ENCODE peak calls at places on chromosomes 1 and 21, in seven cellular contexts. H, R, E, V, F, Y and N are unnamed samples.

GRCh38 chr21:44405948-44406872 is 49.1 kb upstream of the LRRC3 start:
- DNase-seq in H (peak), R (peak), E (no peak), V (no peak), F (peak), Y (no peak), N (peak)

GRCh38 chr1:203629509-203630082 is 3.0 kb downstream of the ATP2B4 start:
- DNase-seq in H (peak), R (no peak), E (peak), V (peak), F (peak), Y (peak), N (peak)

GRCh38 chr1:24878775-24879742 is 51.0 kb downstream of the RUNX3 start:
- DNase-seq in H (peak), R (peak), E (no peak), V (peak), F (no peak), Y (peak), N (no peak)

GRCh38 chr1:66436378-66437135 is 97.4 kb upstream of the SGIP1 start:
- DNase-seq in H (peak), R (peak), E (peak), V (no peak), F (no peak), Y (peak), N (peak)

GRCh38 chr1:240031414-240031813 is 60.3 kb upstream of the FMN2 start:
- DNase-seq in H (peak), R (peak), E (no peak), V (no peak), F (no peak), Y (peak), N (no peak)

GRCh38 chr1:218613105-218613504 is 268.0 kb downstream of the TGFB2 start:
- DNase-seq in H (no peak), R (no peak), E (no peak), V (no peak), F (no peak), Y (no peak), N (no peak)

GRCh38 chr21:44800971-44801467 is 601 bp downstream of the UBE2G2 start:
- DNase-seq in H (peak), R (no peak), E (peak), V (no peak), F (peak), Y (peak), N (no peak)

GRCh38 chr1:170032531-170033295 is 41.8 kb downstream of the KIFAP3 start:
- DNase-seq in H (peak), R (peak), E (no peak), V (no peak), F (no peak), Y (peak), N (no peak)

GRCh38 chr1:183030053-183030452 is 6.8 kb downstream of the LAMC1 start:
- DNase-seq in H (peak), R (no peak), E (no peak), V (no peak), F (no peak), Y (peak), N (no peak)

GRCh38 chr1:30696831-30697230 is 26.6 kb downstream of the MATN1 start:
- DNase-seq in H (no peak), R (no peak), E (no peak), V (no peak), F (no peak), Y (no peak), N (no peak)

GRCh38 chr1:230643887-230644286 is 1.6 kb downstream of the COG2 start:
- DNase-seq in H (peak), R (no peak), E (no peak), V (no peak), F (no peak), Y (peak), N (no peak)

DNA sequence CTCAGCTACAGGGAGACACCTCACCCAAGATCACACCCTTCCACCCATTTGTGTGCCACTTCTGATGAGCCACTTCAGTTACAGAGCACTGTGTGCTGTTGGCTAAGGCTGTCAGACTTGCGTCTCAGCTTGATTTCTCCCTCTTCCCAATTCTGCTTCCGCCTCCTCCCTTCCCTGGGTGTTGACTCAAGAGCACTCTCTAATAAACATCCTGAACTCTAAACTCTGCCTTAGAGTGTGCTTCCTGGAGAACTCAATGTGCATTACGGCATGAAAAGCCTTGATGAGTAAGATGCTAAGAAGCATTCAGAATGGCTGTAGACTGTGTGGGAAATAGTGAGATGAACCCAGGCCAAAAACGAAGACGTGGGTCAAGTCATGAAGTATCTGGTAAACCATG is 54.9 kb upstream of the S1PR1 start:
- DNase-seq in H (peak), R (no peak), E (no peak), V (no peak), F (no peak), Y (no peak), N (peak)
- H3K4me3 ChIP-seq in H (no peak), R (no peak), E (no peak), V (no peak), F (no peak), Y (no peak), N (no peak)

GRCh38 chr1:26786437-26787380 is 1.0 kb upstream of the PIGV start:
- DNase-seq in H (peak), R (peak), E (no peak), V (peak), F (peak), Y (peak), N (peak)
- H3K4me3 ChIP-seq in H (peak), R (peak), E (peak), V (peak), F (peak), Y (peak), N (peak)

DNA sequence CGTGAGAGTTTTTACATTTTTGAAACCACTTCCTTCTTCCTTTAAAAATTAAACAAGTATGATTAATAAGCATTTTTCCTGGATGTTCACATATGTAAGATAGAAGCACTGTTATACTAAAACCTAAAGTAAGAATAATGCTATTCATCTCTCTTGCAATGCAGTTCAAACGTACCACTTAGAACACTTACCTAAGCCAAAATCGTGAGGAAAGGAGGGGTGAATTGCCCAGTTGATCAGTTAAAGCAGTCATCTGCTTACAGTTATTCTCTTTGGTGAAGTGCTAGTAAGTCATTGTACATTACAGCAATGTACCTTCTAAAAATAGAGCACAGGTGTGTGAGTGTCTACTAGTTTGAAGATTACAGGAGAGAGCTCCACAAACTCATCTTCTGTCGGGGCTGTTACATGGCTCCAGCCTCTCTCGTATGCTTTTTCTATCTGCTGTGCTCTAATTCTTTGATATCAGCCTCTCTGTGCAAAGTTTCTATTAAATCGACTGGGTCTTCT is 3.4 kb downstream of the NCAM2 start:
- DNase-seq in H (no peak), R (no peak), E (no peak), V (no peak), F (no peak), Y (no peak), N (no peak)
- H3K4me3 ChIP-seq in H (no peak), R (no peak), E (no peak), V (no peak), F (no peak), Y (no peak), N (no peak)

GRCh38 chr1:54763814-54764131 is 550 bp downstream of the PARS2 start:
- DNase-seq in H (no peak), R (peak), E (no peak), V (no peak), F (no peak), Y (no peak), N (no peak)
- H3K4me3 ChIP-seq in H (peak), R (peak), E (peak), V (peak), F (peak), Y (peak), N (peak)

GRCh38 chr1:155128469-155128754 is 736 bp downstream of the EFNA1 start:
- DNase-seq in H (no peak), R (no peak), E (no peak), V (no peak), F (no peak), Y (no peak), N (no peak)
- H3K4me3 ChIP-seq in H (no peak), R (no peak), E (peak), V (peak), F (peak), Y (peak), N (peak)

DNA sequence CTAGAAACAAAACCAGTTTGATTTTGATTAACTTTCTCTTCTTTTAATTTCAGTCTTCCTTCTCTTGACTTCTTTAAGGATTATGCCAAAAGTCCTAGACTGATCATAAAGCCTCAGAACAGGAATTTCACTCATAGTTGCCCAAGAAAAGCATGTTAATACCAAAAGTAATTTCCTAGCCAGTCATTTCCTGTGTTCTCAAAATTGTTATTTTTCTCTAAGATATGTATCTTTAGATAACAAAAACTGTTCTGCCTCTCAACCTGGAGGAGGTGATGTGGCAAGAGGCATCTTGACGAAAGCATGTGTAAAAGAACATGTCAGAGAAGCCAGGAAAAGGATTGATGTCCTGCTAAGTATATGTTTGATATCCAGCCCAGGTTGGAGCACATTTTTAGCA is 78.0 kb upstream of the IPO9 start:
- DNase-seq in H (peak), R (no peak), E (no peak), V (no peak), F (no peak), Y (peak), N (no peak)
- H3K4me3 ChIP-seq in H (no peak), R (no peak), E (no peak), V (no peak), F (no peak), Y (no peak), N (no peak)